ENCODE peak calls at places on chromosome 16, in six cellular contexts. U is cardiac muscle cell; S is heart left ventricle; H is CD4-positive, alpha-beta T cell; M is KBM-7; V is HFF-Myc. J is an unnamed sample.

GRCh38 chr16:57619133-57619605 is 9.3 kb upstream of the ADGRG1 start:
- DNase-seq in U (no peak), S (no peak), H (no peak), M (no peak), V (no peak), J (no peak)

GRCh38 chr16:762595-763268 is 2.2 kb downstream of the MSLN start:
- DNase-seq in U (no peak), S (no peak), H (no peak), M (no peak), V (no peak), J (peak; percentile 41)

GRCh38 chr16:2482181-2483107 is 7.5 kb downstream of the TBC1D24 start:
- DNase-seq in U (peak; percentile 71), S (peak; percentile 58), H (no peak), M (no peak), V (no peak), J (peak; percentile 69)

GRCh38 chr16:67430504-67431076 is 331 bp upstream of the HSD11B2 start:
- DNase-seq in U (no peak), S (no peak), H (no peak), M (peak; percentile 50), V (no peak), J (peak; percentile 76)

GRCh38 chr16:85080923-85081498 is 31.3 kb downstream of the CIBAR2 start:
- DNase-seq in U (no peak), S (no peak), H (no peak), M (no peak), V (no peak), J (no peak)

GRCh38 chr16:29815032-29815721 is 775 bp upstream of the PAGR1 start:
- DNase-seq in U (peak; percentile 23), S (peak; percentile 54), H (no peak), M (peak; percentile 18), V (no peak), J (peak; percentile 83)

GRCh38 chr16:13945734-13946490 is 26.0 kb downstream of the ERCC4 start:
- DNase-seq in U (no peak), S (no peak), H (no peak), M (no peak), V (no peak), J (no peak)

GRCh38 chr16:24943471-24943870 is 71.7 kb downstream of the ARHGAP17 start:
- DNase-seq in U (no peak), S (no peak), H (no peak), M (no peak), V (no peak), J (no peak)

GRCh38 chr16:12168054-12169018 is 191.8 kb downstream of the SNX29 start:
- DNase-seq in U (no peak), S (no peak), H (no peak), M (no peak), V (no peak), J (no peak)

GRCh38 chr16:30157214-30157613 is 26.2 kb upstream of the CORO1A start:
- DNase-seq in U (no peak), S (no peak), H (no peak), M (no peak), V (no peak), J (no peak)

GRCh38 chr16:60142991-60143705 is 1409.0 kb upstream of the GOT2 start:
- DNase-seq in U (no peak), S (no peak), H (no peak), M (no peak), V (no peak), J (no peak)

GRCh38 chr16:69406780-69407331 is 17.6 kb upstream of the CYB5B start:
- DNase-seq in U (no peak), S (no peak), H (no peak), M (peak; percentile 36), V (no peak), J (no peak)

GRCh38 chr16:2769675-2770056 is 7.4 kb downstream of the ELOB start:
- DNase-seq in U (peak; percentile 33), S (no peak), H (no peak), M (no peak), V (no peak), J (no peak)

GRCh38 chr16:23013484-23013883 is 135.8 kb downstream of the USP31 start:
- DNase-seq in U (no peak), S (no peak), H (no peak), M (peak; percentile 8), V (no peak), J (no peak)

GRCh38 chr16:84854759-84855158 is 35.0 kb downstream of the CRISPLD2 start:
- DNase-seq in U (peak; percentile 50), S (no peak), H (no peak), M (no peak), V (no peak), J (peak; percentile 3)

GRCh38 chr16:1947369-1947670 is 4.3 kb upstream of the MSRB1 start:
- DNase-seq in U (no peak), S (no peak), H (no peak), M (no peak), V (no peak), J (no peak)

GRCh38 chr16:54277845-54278703 is 8.5 kb downstream of the IRX3 start:
- DNase-seq in U (no peak), S (no peak), H (no peak), M (peak; percentile 51), V (no peak), J (no peak)

GRCh38 chr16:82368041-82368440 is 198.0 kb upstream of the MPHOSPH6 start:
- DNase-seq in U (peak; percentile 35), S (peak; percentile 72), H (no peak), M (peak; percentile 5), V (no peak), J (peak; percentile 33)

GRCh38 chr16:72291531-72291981 is 119.6 kb upstream of the PMFBP1 start:
- DNase-seq in U (peak; percentile 95), S (no peak), H (no peak), M (no peak), V (peak; percentile 94), J (no peak)

GRCh38 chr16:27405546-27406451 is 3.8 kb downstream of the IL21R start:
- DNase-seq in U (peak; percentile 29), S (no peak), H (no peak), M (no peak), V (no peak), J (no peak)

GRCh38 chr16:21283521-21284289 is 5.6 kb upstream of the CRYM start:
- DNase-seq in U (peak; percentile 49), S (peak; percentile 70), H (no peak), M (peak; percentile 55), V (no peak), J (peak; percentile 60)

GRCh38 chr16:2009302-2009711 is 314 bp downstream of the ZNF598 start:
- DNase-seq in U (no peak), S (peak; percentile 34), H (no peak), M (no peak), V (no peak), J (no peak)

GRCh38 chr16:10511829-10512228 is 68.6 kb downstream of the EMP2 start:
- DNase-seq in U (no peak), S (no peak), H (no peak), M (no peak), V (no peak), J (no peak)

GRCh38 chr16:31715915-31716314 is 157.7 kb upstream of the ZNF267 start:
- DNase-seq in U (no peak), S (no peak), H (no peak), M (no peak), V (no peak), J (no peak)

GRCh38 chr16:25838724-25839186 is 147.0 kb downstream of the HS3ST4 start:
- DNase-seq in U (peak; percentile 61), S (no peak), H (no peak), M (peak; percentile 71), V (peak; percentile 1), J (no peak)

GRCh38 chr16:85851034-85851780 is 47.8 kb upstream of the IRF8 start:
- DNase-seq in U (no peak), S (no peak), H (no peak), M (no peak), V (no peak), J (no peak)

GRCh38 chr16:15647615-15648014 is 2.4 kb upstream of the NDE1 start:
- DNase-seq in U (no peak), S (no peak), H (no peak), M (no peak), V (no peak), J (no peak)